ENCODE peak calls at places on chromosomes 2 and 18, in eight cellular contexts. T, C, Q, D, H, W, J and M are unnamed samples.

GRCh38 chr2:233791883-233792329 is 13.8 kb downstream of the MROH2A start:
- DNase-seq in H (no peak), D (no peak), W (no peak), T (no peak), J (no peak), C (no peak), Q (no peak), M (no peak)

GRCh38 chr2:10216677-10217498 is 85.8 kb upstream of the HPCAL1 start:
- DNase-seq in H (no peak), T (no peak), J (no peak), D (no peak), C (no peak), Q (no peak), W (no peak), M (no peak)

GRCh38 chr2:129754431-129754830 is 225.0 kb upstream of the RAB6C start:
- DNase-seq in W (no peak), T (no peak), J (no peak), C (no peak), D (no peak), H (no peak), Q (no peak), M (no peak)

GRCh38 chr2:26246818-26247217 is 2.1 kb downstream of the HADHB start:
- DNase-seq in Q (peak; percentile 53), D (no peak), H (no peak), W (no peak), J (no peak), C (no peak), T (peak; percentile 67), M (no peak)

GRCh38 chr18:45954070-45954712 is 12.9 kb downstream of the EPG5 start:
- DNase-seq in D (no peak), H (no peak), W (no peak), C (peak; percentile 76), J (no peak), T (peak; percentile 95), Q (peak; percentile 93), M (no peak)

GRCh38 chr18:58580623-58581022 is 48.3 kb downstream of the ALPK2 start:
- DNase-seq in H (no peak), Q (peak; percentile 83), C (no peak), W (no peak), J (no peak), D (no peak), T (peak; percentile 60), M (no peak)

GRCh38 chr2:105774781-105775337 is 30.1 kb downstream of the NCK2 start:
- DNase-seq in H (no peak), J (no peak), Q (no peak), T (no peak), C (no peak), W (no peak), D (no peak), M (no peak)

GRCh38 chr18:8188196-8188595 is 421.0 kb upstream of the RAB12 start:
- DNase-seq in D (no peak), H (no peak), J (no peak), C (no peak), Q (peak; percentile 16), W (no peak), T (peak; percentile 95), M (no peak)

GRCh38 chr2:186714611-186715010 is 20.8 kb downstream of the FAM171B start:
- DNase-seq in H (no peak), D (no peak), T (no peak), Q (no peak), W (no peak), J (no peak), C (no peak), M (no peak)

GRCh38 chr2:25831744-25832449 is 46.4 kb downstream of the ASXL2 start:
- DNase-seq in H (no peak), T (no peak), Q (no peak), C (no peak), J (no peak), W (no peak), D (no peak), M (no peak)

GRCh38 chr2:222891890-222892289 is 31.1 kb downstream of the ACSL3 start:
- DNase-seq in D (no peak), Q (peak; percentile 35), T (peak; percentile 58), J (no peak), W (no peak), C (no peak), H (no peak), M (no peak)

GRCh38 chr2:241611062-241611461 is 25.9 kb downstream of the THAP4 start:
- DNase-seq in J (no peak), H (no peak), D (no peak), W (no peak), T (no peak), C (no peak), Q (no peak), M (no peak)

GRCh38 chr2:10042301-10043161 is 819 bp upstream of the KLF11 start:
- DNase-seq in J (no peak), H (no peak), D (peak; percentile 86), W (no peak), Q (peak; percentile 65), C (no peak), T (peak; percentile 47), M (no peak)

GRCh38 chr2:54728669-54729120 is 5.2 kb downstream of the EML6 start:
- DNase-seq in D (no peak), H (no peak), J (no peak), Q (peak; percentile 85), C (no peak), W (no peak), T (peak; percentile 88), M (no peak)

GRCh38 chr2:191170301-191170636 is 19.5 kb upstream of the STAT4 start:
- DNase-seq in D (no peak), T (no peak), J (no peak), C (no peak), Q (no peak), H (no peak), W (no peak), M (no peak)

GRCh38 chr18:3596324-3597158 is 146.6 kb downstream of the TGIF1 start:
- DNase-seq in W (no peak), D (peak; percentile 44), J (peak; percentile 53), C (no peak), Q (no peak), T (peak; percentile 58), H (peak; percentile 54), M (no peak)

GRCh38 chr2:127610561-127610960 is 35.4 kb upstream of the GPR17 start:
- DNase-seq in T (no peak), H (peak; percentile 1), W (no peak), C (no peak), Q (no peak), J (peak; percentile 3), D (no peak), M (peak; percentile 36)

DNA sequence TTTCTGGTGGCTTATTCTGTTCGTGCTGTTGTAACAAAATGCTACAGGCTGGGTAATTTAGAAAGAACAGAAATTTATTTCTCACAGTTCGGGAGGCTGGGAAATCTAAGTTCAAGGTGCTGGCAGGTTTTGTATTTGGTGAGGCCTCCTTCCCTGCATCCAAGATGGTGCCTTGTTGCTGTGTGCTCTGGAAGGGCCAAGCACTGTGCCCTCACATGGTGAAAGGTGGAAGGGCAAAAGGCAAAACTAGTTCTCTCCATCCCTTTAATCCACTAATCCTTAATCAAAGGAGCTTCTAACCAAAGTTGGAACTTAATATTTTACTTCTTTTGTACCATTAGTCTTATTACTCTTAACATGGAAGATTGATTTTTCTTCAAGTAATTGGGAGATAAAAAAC is 7.4 kb downstream of the MRPL19 start:
- DNase-seq in T (no peak), Q (no peak), J (no peak), D (no peak), W (no peak), H (no peak), C (no peak), M (no peak)
- TF ChIP-seq CTCF in T (no peak), Q (no peak), J (no peak), D (no peak), W (peak; percentile 8), H (no peak), C (no peak), M (peak; percentile 16)

DNA sequence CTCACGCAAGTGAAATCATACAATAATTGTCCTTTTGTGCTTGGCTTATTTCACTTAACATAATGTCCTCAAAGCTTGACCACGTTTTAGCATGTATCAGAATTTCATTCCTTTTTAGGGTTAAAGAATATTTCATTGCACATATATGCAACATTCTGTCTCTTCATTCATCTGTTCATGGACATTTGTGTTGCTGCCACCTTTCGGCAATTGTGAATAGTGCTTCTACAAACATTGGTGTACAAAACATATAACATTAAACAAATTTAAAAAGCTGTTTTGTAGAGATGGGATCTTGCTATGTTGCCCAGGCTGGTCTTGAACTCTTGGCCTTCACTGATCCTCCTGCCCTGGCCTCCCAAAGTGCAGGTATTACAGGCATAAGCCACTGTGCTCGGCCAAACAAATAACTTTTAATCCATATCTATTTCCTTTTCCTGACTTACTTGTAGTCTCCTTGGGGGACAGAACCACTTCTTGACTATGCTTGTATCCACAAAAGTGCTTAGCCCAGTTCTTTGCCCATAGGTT is 209.3 kb downstream of the SLC4A3 start:
- DNase-seq in C (no peak), J (no peak), H (no peak), Q (peak; percentile 37), D (no peak), T (peak; percentile 17), W (no peak), M (no peak)
- TF ChIP-seq CTCF in C (peak; percentile 36), J (no peak), H (peak; percentile 42), Q (peak; percentile 65), D (peak; percentile 17), T (peak; percentile 20), W (peak; percentile 22), M (peak; percentile 54)

GRCh38 chr18:24013061-24013460 is 1.5 kb upstream of the TTC39C start:
- DNase-seq in D (no peak), Q (peak; percentile 60), C (no peak), W (no peak), J (no peak), H (no peak), T (peak; percentile 19), M (no peak)

GRCh38 chr18:24016643-24017042 is 2.1 kb downstream of the TTC39C start:
- DNase-seq in C (no peak), Q (no peak), D (no peak), T (no peak), J (no peak), H (no peak), W (no peak), M (no peak)

GRCh38 chr18:24015897-24016631 is 1.5 kb downstream of the TTC39C start:
- DNase-seq in D (no peak), H (no peak), C (no peak), T (no peak), W (no peak), J (no peak), Q (no peak), M (no peak)

GRCh38 chr18:24014062-24014985 is at the start of gene TTC39C:
- DNase-seq in J (peak; percentile 87), D (peak; percentile 69), C (no peak), Q (peak; percentile 75), T (peak; percentile 71), W (peak; percentile 51), H (peak; percentile 60), M (peak; percentile 78)

GRCh38 chr18:24014986-24015896 is 687 bp downstream of the TTC39C start:
- DNase-seq in J (peak; percentile 62), W (no peak), H (peak; percentile 48), D (peak; percentile 46), C (peak; percentile 36), T (peak; percentile 76), Q (peak; percentile 95), M (peak; percentile 73)
- TF ChIP-seq CTCF in J (no peak), W (no peak), H (no peak), D (no peak), C (no peak), T (no peak), Q (no peak), M (no peak)

DNA sequence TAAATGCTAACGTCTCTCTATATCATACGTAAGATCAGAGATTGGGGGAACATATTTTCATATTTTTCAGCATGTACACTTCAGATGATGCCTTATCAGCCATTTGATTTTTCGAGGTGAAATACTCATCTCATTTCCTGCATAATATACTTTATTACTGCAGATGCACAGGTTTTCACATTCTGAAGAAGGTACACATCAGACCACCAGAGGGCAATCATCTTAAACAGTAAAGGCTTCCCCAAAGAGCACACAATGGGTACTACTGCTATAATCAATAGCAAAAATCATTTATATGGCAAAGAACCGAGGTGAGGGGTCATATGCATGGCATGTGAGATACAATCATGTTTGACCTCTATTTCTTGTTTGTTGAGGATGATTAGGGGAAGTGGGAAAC is 118.9 kb downstream of the EPB41L3 start:
- DNase-seq in Q (peak; percentile 51), H (no peak), D (no peak), W (no peak), J (no peak), T (peak; percentile 65), C (no peak), M (no peak)
- TF ChIP-seq CTCF in Q (peak; percentile 66), H (peak; percentile 55), D (peak; percentile 27), W (peak; percentile 68), J (peak; percentile 67), T (peak; percentile 52), C (peak; percentile 71), M (peak; percentile 79)